ENCODE peak calls at places on chromosomes 16 and 17, in ten cellular contexts. W is EL; M is kidney tubule cell; R is activated gamma-delta T cell treated with anti-CD3 and anti-CD28 coated beads, Interleukin-2, amount 50 U/mL, for 16 hours; Q is HEK293T; F is amniotic epithelial cell; H is stimulated activated CD8-positive, alpha-beta memory T cell treated with anti-CD3 and anti-CD28 coated beads, Interleukin-2, amount 100 ng/mL, for 1 hour; I is CD4-positive, alpha-beta T cell; T is transverse colon; V is foreskin fibroblast. N is an unnamed sample.

GRCh38 chr17:7352910-7353635 is 1.1 kb downstream of the KCTD11 start:
- DNase-seq in R (no peak), T (peak), I (no peak), H (no peak), F (no peak), M (no peak), Q (no peak), V (no peak), W (no peak), N (no peak)

GRCh38 chr16:57801856-57802634 is at the start of gene KIFC3:
- DNase-seq in I (peak), H (peak), Q (peak), R (peak), F (peak), T (peak), W (peak), M (peak), V (peak), N (peak)

GRCh38 chr16:57949013-57949412 is 21.9 kb downstream of the CNGB1 start:
- DNase-seq in H (no peak), V (no peak), Q (no peak), F (no peak), M (no peak), I (no peak), W (no peak), R (no peak), T (no peak), N (no peak)

GRCh38 chr16:23506606-23506994 is 3.7 kb downstream of the GGA2 start:
- DNase-seq in M (no peak), R (no peak), W (no peak), I (no peak), Q (no peak), F (no peak), V (no peak), H (no peak), T (no peak), N (no peak)

GRCh38 chr17:15973016-15973415 is 26.5 kb downstream of the ZSWIM7 start:
- DNase-seq in M (no peak), T (no peak), F (no peak), Q (no peak), R (no peak), V (no peak), I (no peak), W (no peak), H (no peak), N (no peak)

GRCh38 chr16:58464916-58465731 is 34.8 kb upstream of the NDRG4 start:
- DNase-seq in H (no peak), F (peak), W (no peak), I (no peak), V (no peak), R (no peak), Q (peak), M (no peak), T (no peak), N (no peak)

GRCh38 chr17:41651625-41652460 is 27.5 kb upstream of the KRT17 start:
- DNase-seq in I (no peak), R (no peak), W (no peak), T (peak), H (no peak), F (no peak), M (no peak), Q (no peak), V (no peak), N (no peak)

GRCh38 chr17:80826955-80827645 is 164.5 kb upstream of the CHMP6 start:
- DNase-seq in Q (no peak), M (peak), I (no peak), W (peak), T (no peak), H (no peak), R (peak), F (peak), V (peak), N (no peak)

GRCh38 chr16:81445143-81445922 is 725 bp downstream of the CMIP start:
- DNase-seq in I (peak), Q (peak), T (peak), V (peak), F (no peak), M (peak), W (peak), H (no peak), R (no peak), N (peak)

N was measured in activated T-helper 1 cell treated with anti-CD3 and anti-CD28 coated beads, Interleukin-2, amount 50 U/mL, for 16 hours.